ENCODE peak calls at places on chromosomes 1 and 21, in five cellular contexts. One of them, this sample, is unnamed.

GRCh38 chr1:27658951-27659496 is 13.0 kb downstream of the IFI6 start:
- DNase-seq in fibroblast of lung: peak
- DNase-seq in OCI-LY7: peak
- DNase-seq in thoracic aorta: no peak
- DNase-seq in progenitor cell of endocrine pancreas: no peak
- DNase-seq in this sample: no peak

GRCh38 chr1:15718199-15718601 is 17.9 kb upstream of the SLC25A34 start:
- DNase-seq in fibroblast of lung: no peak
- DNase-seq in progenitor cell of endocrine pancreas: no peak
- DNase-seq in thoracic aorta: no peak
- DNase-seq in OCI-LY7: no peak
- DNase-seq in this sample: no peak

GRCh38 chr1:174742805-174743653 is 256.7 kb upstream of the CACYBP start:
- DNase-seq in progenitor cell of endocrine pancreas: no peak
- DNase-seq in fibroblast of lung: no peak
- DNase-seq in thoracic aorta: no peak
- DNase-seq in OCI-LY7: no peak
- DNase-seq in this sample: no peak

GRCh38 chr21:42148584-42148983 is 70.4 kb upstream of the ABCG1 start:
- DNase-seq in thoracic aorta: no peak
- DNase-seq in OCI-LY7: no peak
- DNase-seq in fibroblast of lung: no peak
- DNase-seq in progenitor cell of endocrine pancreas: no peak
- DNase-seq in this sample: no peak

GRCh38 chr1:109691762-109692161 is 4.1 kb downstream of the GSTM1 start:
- DNase-seq in progenitor cell of endocrine pancreas: no peak
- DNase-seq in thoracic aorta: no peak
- DNase-seq in fibroblast of lung: no peak
- DNase-seq in OCI-LY7: no peak
- DNase-seq in this sample: no peak

GRCh38 chr21:14943636-14944035 is 121.2 kb downstream of the NRIP1 start:
- DNase-seq in thoracic aorta: no peak
- DNase-seq in OCI-LY7: no peak
- DNase-seq in progenitor cell of endocrine pancreas: no peak
- DNase-seq in fibroblast of lung: no peak
- DNase-seq in this sample: no peak

GRCh38 chr21:45408811-45409261 is 3.9 kb downstream of the COL18A1 start:
- DNase-seq in progenitor cell of endocrine pancreas: no peak
- DNase-seq in thoracic aorta: no peak
- DNase-seq in fibroblast of lung: no peak
- DNase-seq in OCI-LY7: no peak
- DNase-seq in this sample: no peak

GRCh38 chr1:15618685-15619525 is 1.6 kb downstream of the DDI2 start:
- DNase-seq in thoracic aorta: no peak
- DNase-seq in OCI-LY7: no peak
- DNase-seq in progenitor cell of endocrine pancreas: no peak
- DNase-seq in fibroblast of lung: peak
- DNase-seq in this sample: peak

GRCh38 chr1:206655471-206655882 is 20.1 kb downstream of the DYRK3 start:
- DNase-seq in progenitor cell of endocrine pancreas: no peak
- DNase-seq in thoracic aorta: no peak
- DNase-seq in OCI-LY7: no peak
- DNase-seq in fibroblast of lung: no peak
- DNase-seq in this sample: no peak

GRCh38 chr21:39314155-39315027 is 959 bp upstream of the BRWD1 start:
- DNase-seq in thoracic aorta: no peak
- DNase-seq in progenitor cell of endocrine pancreas: peak
- DNase-seq in fibroblast of lung: peak
- DNase-seq in OCI-LY7: peak
- DNase-seq in this sample: peak

GRCh38 chr1:43009274-43009673 is 50.6 kb upstream of the SLC2A1 start:
- DNase-seq in thoracic aorta: no peak
- DNase-seq in progenitor cell of endocrine pancreas: no peak
- DNase-seq in fibroblast of lung: no peak
- DNase-seq in OCI-LY7: peak
- DNase-seq in this sample: no peak

GRCh38 chr1:4837752-4838151 is 183.3 kb downstream of the AJAP1 start:
- DNase-seq in fibroblast of lung: no peak
- DNase-seq in thoracic aorta: no peak
- DNase-seq in OCI-LY7: no peak
- DNase-seq in progenitor cell of endocrine pancreas: no peak
- DNase-seq in this sample: no peak

GRCh38 chr1:54273092-54273836 is 73.3 kb downstream of the MRPL37 start:
- DNase-seq in progenitor cell of endocrine pancreas: peak
- DNase-seq in fibroblast of lung: peak
- DNase-seq in thoracic aorta: peak
- DNase-seq in OCI-LY7: peak
- DNase-seq in this sample: peak

GRCh38 chr1:58395355-58395754 is 151.2 kb downstream of the OMA1 start:
- DNase-seq in thoracic aorta: no peak
- DNase-seq in progenitor cell of endocrine pancreas: no peak
- DNase-seq in OCI-LY7: no peak
- DNase-seq in fibroblast of lung: peak
- DNase-seq in this sample: peak

GRCh38 chr1:145740269-145740668 is 21.0 kb downstream of the CD160 start:
- DNase-seq in fibroblast of lung: peak
- DNase-seq in thoracic aorta: no peak
- DNase-seq in OCI-LY7: no peak
- DNase-seq in progenitor cell of endocrine pancreas: no peak
- DNase-seq in this sample: no peak

GRCh38 chr1:201710632-201711031 is 118.3 kb upstream of the IPO9 start:
- DNase-seq in progenitor cell of endocrine pancreas: no peak
- DNase-seq in thoracic aorta: no peak
- DNase-seq in fibroblast of lung: no peak
- DNase-seq in OCI-LY7: no peak
- DNase-seq in this sample: no peak

GRCh38 chr1:62435231-62436038 is 1.4 kb upstream of the USP1 start:
- DNase-seq in progenitor cell of endocrine pancreas: no peak
- DNase-seq in OCI-LY7: no peak
- DNase-seq in thoracic aorta: no peak
- DNase-seq in fibroblast of lung: no peak
- DNase-seq in this sample: no peak

GRCh38 chr1:228207851-228208821 is at the start of gene OBSCN:
- DNase-seq in thoracic aorta: no peak
- DNase-seq in progenitor cell of endocrine pancreas: no peak
- DNase-seq in OCI-LY7: no peak
- DNase-seq in fibroblast of lung: no peak
- DNase-seq in this sample: no peak

GRCh38 chr1:223556414-223557124 is 108.9 kb downstream of the CAPN8 start:
- DNase-seq in fibroblast of lung: peak
- DNase-seq in OCI-LY7: peak
- DNase-seq in thoracic aorta: no peak
- DNase-seq in progenitor cell of endocrine pancreas: peak
- DNase-seq in this sample: peak

GRCh38 chr1:33682371-33682770 is 181.5 kb upstream of the HMGB4 start:
- DNase-seq in thoracic aorta: no peak
- DNase-seq in fibroblast of lung: no peak
- DNase-seq in OCI-LY7: no peak
- DNase-seq in progenitor cell of endocrine pancreas: no peak
- DNase-seq in this sample: no peak

GRCh38 chr1:173527151-173527826 is 50.2 kb downstream of the PRDX6 start:
- DNase-seq in OCI-LY7: no peak
- DNase-seq in thoracic aorta: no peak
- DNase-seq in progenitor cell of endocrine pancreas: no peak
- DNase-seq in fibroblast of lung: peak
- DNase-seq in this sample: no peak

GRCh38 chr1:60571811-60572210 is 498.2 kb upstream of the C1orf87 start:
- DNase-seq in OCI-LY7: no peak
- DNase-seq in fibroblast of lung: peak
- DNase-seq in progenitor cell of endocrine pancreas: no peak
- DNase-seq in thoracic aorta: no peak
- DNase-seq in this sample: no peak

GRCh38 chr1:185695299-185695698 is 38.9 kb upstream of the HMCN1 start:
- DNase-seq in fibroblast of lung: peak
- DNase-seq in OCI-LY7: peak
- DNase-seq in thoracic aorta: no peak
- DNase-seq in progenitor cell of endocrine pancreas: no peak
- DNase-seq in this sample: peak

GRCh38 chr1:109784551-109785252 is 21.0 kb upstream of the EPS8L3 start:
- DNase-seq in fibroblast of lung: no peak
- DNase-seq in thoracic aorta: no peak
- DNase-seq in OCI-LY7: no peak
- DNase-seq in progenitor cell of endocrine pancreas: no peak
- DNase-seq in this sample: no peak

GRCh38 chr1:205066221-205066818 is 17.9 kb downstream of the TMEM81 start:
- DNase-seq in progenitor cell of endocrine pancreas: no peak
- DNase-seq in OCI-LY7: peak
- DNase-seq in thoracic aorta: no peak
- DNase-seq in fibroblast of lung: no peak
- DNase-seq in this sample: no peak

GRCh38 chr21:41367598-41368360 is 6.0 kb downstream of the MX2 start:
- DNase-seq in progenitor cell of endocrine pancreas: no peak
- DNase-seq in OCI-LY7: peak
- DNase-seq in thoracic aorta: no peak
- DNase-seq in fibroblast of lung: no peak
- DNase-seq in this sample: no peak

GRCh38 chr1:205082431-205082830 is 1.8 kb downstream of the TMEM81 start:
- DNase-seq in fibroblast of lung: no peak
- DNase-seq in OCI-LY7: no peak
- DNase-seq in progenitor cell of endocrine pancreas: no peak
- DNase-seq in thoracic aorta: no peak
- DNase-seq in this sample: no peak

GRCh38 chr21:37430184-37430821 is 63.7 kb downstream of the DYRK1A start:
- DNase-seq in thoracic aorta: no peak
- DNase-seq in OCI-LY7: no peak
- DNase-seq in progenitor cell of endocrine pancreas: no peak
- DNase-seq in fibroblast of lung: no peak
- DNase-seq in this sample: no peak

GRCh38 chr1:66300280-66300973 is 233.5 kb upstream of the SGIP1 start:
- DNase-seq in progenitor cell of endocrine pancreas: no peak
- DNase-seq in thoracic aorta: no peak
- DNase-seq in OCI-LY7: no peak
- DNase-seq in fibroblast of lung: no peak
- DNase-seq in this sample: no peak

GRCh38 chr1:70627910-70628309 is 216.8 kb downstream of the CTH start:
- DNase-seq in progenitor cell of endocrine pancreas: no peak
- DNase-seq in OCI-LY7: peak
- DNase-seq in fibroblast of lung: no peak
- DNase-seq in thoracic aorta: no peak
- DNase-seq in this sample: no peak

GRCh38 chr1:115837762-115838421 is 3.0 kb downstream of the NHLH2 start:
- DNase-seq in fibroblast of lung: no peak
- DNase-seq in progenitor cell of endocrine pancreas: no peak
- DNase-seq in OCI-LY7: no peak
- DNase-seq in thoracic aorta: no peak
- DNase-seq in this sample: no peak

GRCh38 chr1:222654849-222655248 is 37.0 kb downstream of the MIA3 start:
- DNase-seq in fibroblast of lung: no peak
- DNase-seq in OCI-LY7: peak
- DNase-seq in progenitor cell of endocrine pancreas: no peak
- DNase-seq in thoracic aorta: no peak
- DNase-seq in this sample: no peak

GRCh38 chr21:34845521-34846213 is 176.9 kb downstream of the CLIC6 start:
- DNase-seq in progenitor cell of endocrine pancreas: no peak
- DNase-seq in OCI-LY7: peak
- DNase-seq in fibroblast of lung: peak
- DNase-seq in thoracic aorta: no peak
- DNase-seq in this sample: no peak

GRCh38 chr1:6347641-6348487 is 45.7 kb downstream of the ACOT7 start:
- DNase-seq in fibroblast of lung: peak
- DNase-seq in OCI-LY7: peak
- DNase-seq in progenitor cell of endocrine pancreas: peak
- DNase-seq in thoracic aorta: no peak
- DNase-seq in this sample: peak

GRCh38 chr1:50027794-50028193 is 4.0 kb upstream of the AGBL4 start:
- DNase-seq in thoracic aorta: no peak
- DNase-seq in progenitor cell of endocrine pancreas: no peak
- DNase-seq in OCI-LY7: no peak
- DNase-seq in fibroblast of lung: no peak
- DNase-seq in this sample: no peak

GRCh38 chr1:5934058-5934884 is 58.0 kb downstream of the NPHP4 start:
- DNase-seq in progenitor cell of endocrine pancreas: no peak
- DNase-seq in OCI-LY7: no peak
- DNase-seq in thoracic aorta: no peak
- DNase-seq in fibroblast of lung: no peak
- DNase-seq in this sample: no peak

GRCh38 chr1:205301220-205301821 is 20.2 kb downstream of the NUAK2 start:
- DNase-seq in OCI-LY7: peak
- DNase-seq in thoracic aorta: no peak
- DNase-seq in progenitor cell of endocrine pancreas: peak
- DNase-seq in fibroblast of lung: peak
- DNase-seq in this sample: peak

GRCh38 chr1:234849824-234850223 is 239.8 kb upstream of the IRF2BP2 start:
- DNase-seq in thoracic aorta: no peak
- DNase-seq in OCI-LY7: no peak
- DNase-seq in progenitor cell of endocrine pancreas: no peak
- DNase-seq in fibroblast of lung: no peak
- DNase-seq in this sample: no peak

GRCh38 chr1:34763142-34763781 is 3.7 kb downstream of the GJB4 start:
- DNase-seq in fibroblast of lung: no peak
- DNase-seq in progenitor cell of endocrine pancreas: no peak
- DNase-seq in thoracic aorta: no peak
- DNase-seq in OCI-LY7: no peak
- DNase-seq in this sample: peak

This sample was measured in ACHN.